ENCODE peak calls at places on chromosomes 3 and 15, in nine cellular contexts. K is uterus, R is lower lobe of right lung, B is substantia nigra, Y is brain microvascular endothelial cell, Q is endothelial cell of umbilical vein, U is right cardiac atrium, M is epithelial cell of prostate, Z is neuronal stem cell. T is an unnamed sample.

GRCh38 chr3:167785790-167786189 is 50.3 kb downstream of the SERPINI1 start:
- DNase-seq in R (no peak), K (no peak), M (no peak), U (no peak), Z (no peak), B (no peak), Y (no peak), Q (no peak), T (no peak)

GRCh38 chr3:45567730-45568172 is 26.8 kb upstream of the LIMD1 start:
- DNase-seq in B (no peak), K (no peak), Z (no peak), M (no peak), U (no peak), R (no peak), Q (no peak), Y (no peak), T (no peak)

GRCh38 chr3:98513136-98513535 is 9.6 kb downstream of the CLDND1 start:
- DNase-seq in K (no peak), R (no peak), Q (no peak), Z (no peak), M (peak), U (no peak), Y (peak), B (no peak), T (no peak)

GRCh38 chr3:139286241-139286640 is 57.6 kb upstream of the MRPS22 start:
- DNase-seq in R (no peak), Y (no peak), Z (no peak), K (no peak), U (no peak), M (no peak), Q (no peak), B (no peak), T (no peak)

GRCh38 chr15:49145651-49146609 is 9.5 kb downstream of the COPS2 start:
- DNase-seq in Q (peak), B (no peak), K (no peak), U (no peak), R (no peak), Z (peak), Y (peak), M (no peak), T (no peak)

GRCh38 chr3:107315136-107315535 is 62.1 kb upstream of the CCDC54 start:
- DNase-seq in U (no peak), R (no peak), B (no peak), Y (peak), M (no peak), Z (no peak), Q (no peak), K (no peak), T (no peak)

GRCh38 chr15:45177285-45177684 is 10.5 kb downstream of the SHF start:
- DNase-seq in Y (no peak), R (no peak), K (no peak), Q (no peak), M (no peak), U (no peak), Z (no peak), B (no peak), T (no peak)

GRCh38 chr3:139655880-139656279 is 21.9 kb downstream of the NMNAT3 start:
- DNase-seq in B (no peak), K (peak), U (peak), Z (no peak), Q (no peak), M (no peak), Y (no peak), R (no peak), T (no peak)

GRCh38 chr3:39432342-39432741 is 25.8 kb downstream of the RPSA start:
- DNase-seq in Y (no peak), U (no peak), R (no peak), M (no peak), Z (no peak), B (no peak), K (no peak), Q (no peak), T (no peak)

GRCh38 chr3:59189561-59190338 is 139.9 kb upstream of the CFAP20DC start:
- DNase-seq in B (no peak), R (no peak), Z (no peak), K (no peak), M (no peak), Y (no peak), Q (no peak), U (no peak), T (no peak)

GRCh38 chr3:180996415-180996932 is 6.9 kb upstream of the DNAJC19 start:
- DNase-seq in Y (no peak), R (no peak), M (no peak), U (no peak), Z (no peak), Q (no peak), B (no peak), K (no peak), T (no peak)

DNA sequence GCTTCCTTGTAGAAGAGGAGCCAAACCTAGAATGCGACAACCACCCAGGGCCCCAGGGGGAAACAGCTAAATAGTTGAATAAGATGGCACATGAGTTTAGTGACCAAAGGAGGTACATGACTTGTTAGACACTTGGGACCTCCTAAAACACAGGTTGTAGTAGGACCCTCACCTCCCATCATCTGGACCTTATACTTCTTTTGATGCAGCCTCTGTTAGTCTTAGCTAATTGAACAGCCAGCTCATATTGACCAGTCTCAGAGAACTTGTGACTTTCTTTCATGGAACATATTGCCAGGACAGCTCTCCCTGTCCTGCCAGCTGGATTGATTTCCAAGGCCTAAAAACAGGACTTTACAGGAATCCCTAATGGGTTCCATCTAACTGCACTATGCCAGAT is 45.0 kb downstream of the SPSB4 start:
- DNase-seq in U (no peak), Y (no peak), R (no peak), B (no peak), Q (no peak), K (no peak), M (no peak), Z (no peak), T (no peak)
- H3K27ac ChIP-seq in U (no peak), Y (no peak), R (no peak), B (no peak), Q (no peak), K (no peak), M (no peak), Z (no peak), T (no peak)

GRCh38 chr3:127585163-127585812 is 5.2 kb downstream of the TPRA1 start:
- DNase-seq in M (no peak), Z (no peak), Q (no peak), B (no peak), U (no peak), K (no peak), Y (no peak), R (no peak), T (no peak)
- H3K27ac ChIP-seq in M (no peak), Z (no peak), Q (no peak), B (no peak), U (no peak), K (no peak), Y (no peak), R (no peak), T (no peak)

GRCh38 chr3:157067114-157067513 is 92.8 kb downstream of the CCNL1 start:
- DNase-seq in Y (no peak), M (no peak), R (no peak), U (peak), Q (no peak), B (no peak), K (no peak), Z (no peak), T (no peak)
- H3K27ac ChIP-seq in Y (no peak), M (peak), R (no peak), U (no peak), Q (no peak), B (peak), K (no peak), Z (no peak), T (peak)

GRCh38 chr3:134312072-134312872 is 61.6 kb upstream of the RYK start:
- DNase-seq in M (no peak), Z (no peak), K (no peak), Y (no peak), B (no peak), U (no peak), R (peak), Q (no peak), T (no peak)
- H3K27ac ChIP-seq in M (peak), Z (no peak), K (peak), Y (peak), B (peak), U (peak), R (peak), Q (no peak), T (peak)

GRCh38 chr3:100954990-100955389 is 38.2 kb downstream of the ABI3BP start:
- DNase-seq in Y (peak), Q (peak), Z (no peak), R (no peak), B (no peak), U (peak), M (peak), K (peak), T (no peak)

GRCh38 chr3:100953103-100953502 is 40.1 kb downstream of the ABI3BP start:
- DNase-seq in Q (peak), B (no peak), K (no peak), U (no peak), Y (no peak), M (no peak), R (no peak), Z (no peak), T (no peak)

GRCh38 chr3:100957407-100958100 is 35.7 kb downstream of the ABI3BP start:
- DNase-seq in Z (no peak), B (no peak), Q (no peak), K (no peak), Y (peak), M (no peak), U (no peak), R (no peak), T (no peak)

GRCh38 chr3:100954199-100954935 is 38.9 kb downstream of the ABI3BP start:
- DNase-seq in M (no peak), U (no peak), B (no peak), Q (peak), Z (no peak), Y (no peak), R (no peak), K (no peak), T (no peak)

GRCh38 chr3:100956276-100956675 is 36.9 kb downstream of the ABI3BP start:
- DNase-seq in U (no peak), Z (no peak), Q (peak), K (no peak), B (no peak), R (no peak), Y (no peak), M (no peak), T (no peak)
- H3K27ac ChIP-seq in U (no peak), Z (no peak), Q (no peak), K (peak), B (no peak), R (no peak), Y (no peak), M (no peak), T (no peak)

GRCh38 chr3:197874653-197875052 is 75.3 kb upstream of the RPL35A start:
- DNase-seq in M (no peak), Y (no peak), Z (no peak), U (no peak), K (no peak), Q (no peak), B (no peak), R (no peak), T (no peak)
- H3K27ac ChIP-seq in M (no peak), Y (no peak), Z (no peak), U (no peak), K (no peak), Q (no peak), B (no peak), R (no peak), T (no peak)

GRCh38 chr15:55681631-55682030 is 61.3 kb downstream of the PRTG start:
- DNase-seq in Z (no peak), M (no peak), U (no peak), Y (no peak), Q (no peak), B (no peak), K (no peak), R (no peak), T (no peak)
- H3K27ac ChIP-seq in Z (no peak), M (no peak), U (no peak), Y (no peak), Q (no peak), B (no peak), K (no peak), R (no peak), T (no peak)

DNA sequence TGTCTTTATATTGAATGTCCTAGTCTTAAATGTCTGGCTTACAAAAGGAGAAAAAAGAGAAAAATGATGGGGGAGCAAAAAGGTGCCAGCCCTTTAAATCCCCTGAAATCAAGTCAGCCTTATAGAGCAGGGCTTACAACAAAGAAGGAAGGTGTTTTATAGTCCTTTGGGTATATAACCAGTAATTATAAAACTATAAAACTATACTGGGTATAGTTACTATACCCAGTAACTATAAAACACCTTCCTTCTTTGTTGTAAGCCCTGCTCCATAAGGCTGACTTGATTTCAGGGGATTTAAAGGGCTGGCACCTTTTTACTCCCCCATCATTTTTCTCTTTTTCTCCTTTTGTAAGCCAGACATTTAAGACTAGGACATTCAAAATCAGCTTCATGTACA is 598.0 kb upstream of the SEMA6D start:
- DNase-seq in M (no peak), U (no peak), R (no peak), Q (no peak), Z (no peak), Y (no peak), B (no peak), K (no peak), T (no peak)
- H3K27ac ChIP-seq in M (no peak), U (no peak), R (no peak), Q (no peak), Z (no peak), Y (no peak), B (no peak), K (no peak), T (no peak)

GRCh38 chr3:17639765-17640164 is 102.7 kb downstream of the TBC1D5 start:
- DNase-seq in U (no peak), R (no peak), Q (no peak), B (no peak), Y (peak), Z (no peak), M (peak), K (no peak), T (no peak)
- H3K27ac ChIP-seq in U (no peak), R (no peak), Q (peak), B (no peak), Y (peak), Z (no peak), M (peak), K (no peak), T (no peak)